ENCODE peak calls at places on chromosomes 2 and 18, in nine cellular contexts. One of them, this sample, is unnamed.

GRCh38 chr2:233105930-233106329 is 45.8 kb downstream of the INPP5D start:
- DNase-seq in CD8-positive, alpha-beta T cell: no peak
- DNase-seq in CD4-positive, alpha-beta T cell: no peak
- DNase-seq in astrocyte of the spinal cord: no peak
- DNase-seq in dorsolateral prefrontal cortex: no peak
- DNase-seq in fibroblast of mammary gland: no peak
- DNase-seq in fibroblast of pulmonary artery: no peak
- DNase-seq in left ventricle myocardium inferior: no peak
- DNase-seq in thoracic aorta: no peak
- DNase-seq in this sample: no peak

GRCh38 chr2:67032091-67032490 is 365.0 kb upstream of the ETAA1 start:
- DNase-seq in CD8-positive, alpha-beta T cell: no peak
- DNase-seq in CD4-positive, alpha-beta T cell: no peak
- DNase-seq in astrocyte of the spinal cord: no peak
- DNase-seq in dorsolateral prefrontal cortex: no peak
- DNase-seq in fibroblast of mammary gland: peak
- DNase-seq in fibroblast of pulmonary artery: peak
- DNase-seq in left ventricle myocardium inferior: no peak
- DNase-seq in thoracic aorta: no peak
- DNase-seq in this sample: peak

GRCh38 chr2:160837416-160837815 is 322.8 kb upstream of the TANK start:
- DNase-seq in CD8-positive, alpha-beta T cell: no peak
- DNase-seq in CD4-positive, alpha-beta T cell: no peak
- DNase-seq in astrocyte of the spinal cord: no peak
- DNase-seq in dorsolateral prefrontal cortex: no peak
- DNase-seq in fibroblast of mammary gland: no peak
- DNase-seq in fibroblast of pulmonary artery: peak
- DNase-seq in left ventricle myocardium inferior: no peak
- DNase-seq in thoracic aorta: no peak
- DNase-seq in this sample: peak

GRCh38 chr2:235515364-235515742 is 21.5 kb downstream of the AGAP1 start:
- DNase-seq in CD8-positive, alpha-beta T cell: no peak
- DNase-seq in CD4-positive, alpha-beta T cell: no peak
- DNase-seq in astrocyte of the spinal cord: no peak
- DNase-seq in dorsolateral prefrontal cortex: no peak
- DNase-seq in fibroblast of mammary gland: no peak
- DNase-seq in fibroblast of pulmonary artery: no peak
- DNase-seq in left ventricle myocardium inferior: no peak
- DNase-seq in thoracic aorta: no peak
- DNase-seq in this sample: no peak

GRCh38 chr2:101047075-101047766 is 45.1 kb downstream of the RPL31 start:
- DNase-seq in CD8-positive, alpha-beta T cell: no peak
- DNase-seq in CD4-positive, alpha-beta T cell: no peak
- DNase-seq in astrocyte of the spinal cord: peak
- DNase-seq in dorsolateral prefrontal cortex: no peak
- DNase-seq in fibroblast of mammary gland: peak
- DNase-seq in fibroblast of pulmonary artery: peak
- DNase-seq in left ventricle myocardium inferior: no peak
- DNase-seq in thoracic aorta: no peak
- DNase-seq in this sample: peak

GRCh38 chr2:185337033-185337432 is 401.6 kb upstream of the FSIP2 start:
- DNase-seq in CD8-positive, alpha-beta T cell: no peak
- DNase-seq in CD4-positive, alpha-beta T cell: no peak
- DNase-seq in astrocyte of the spinal cord: no peak
- DNase-seq in dorsolateral prefrontal cortex: no peak
- DNase-seq in fibroblast of mammary gland: no peak
- DNase-seq in fibroblast of pulmonary artery: no peak
- DNase-seq in left ventricle myocardium inferior: no peak
- DNase-seq in thoracic aorta: no peak
- DNase-seq in this sample: no peak

GRCh38 chr18:76657428-76657827 is 162.4 kb upstream of the ZNF516 start:
- DNase-seq in CD8-positive, alpha-beta T cell: no peak
- DNase-seq in CD4-positive, alpha-beta T cell: no peak
- DNase-seq in astrocyte of the spinal cord: no peak
- DNase-seq in dorsolateral prefrontal cortex: no peak
- DNase-seq in fibroblast of mammary gland: peak
- DNase-seq in fibroblast of pulmonary artery: no peak
- DNase-seq in left ventricle myocardium inferior: no peak
- DNase-seq in thoracic aorta: no peak
- DNase-seq in this sample: no peak

GRCh38 chr2:197668296-197668695 is 7.1 kb downstream of the RFTN2 start:
- DNase-seq in CD8-positive, alpha-beta T cell: no peak
- DNase-seq in CD4-positive, alpha-beta T cell: no peak
- DNase-seq in astrocyte of the spinal cord: no peak
- DNase-seq in dorsolateral prefrontal cortex: no peak
- DNase-seq in fibroblast of mammary gland: no peak
- DNase-seq in fibroblast of pulmonary artery: no peak
- DNase-seq in left ventricle myocardium inferior: no peak
- DNase-seq in thoracic aorta: no peak
- DNase-seq in this sample: no peak

GRCh38 chr2:168432565-168433186 is 23.4 kb upstream of the CERS6 start:
- DNase-seq in CD8-positive, alpha-beta T cell: no peak
- DNase-seq in CD4-positive, alpha-beta T cell: peak
- DNase-seq in astrocyte of the spinal cord: no peak
- DNase-seq in dorsolateral prefrontal cortex: no peak
- DNase-seq in fibroblast of mammary gland: no peak
- DNase-seq in fibroblast of pulmonary artery: no peak
- DNase-seq in left ventricle myocardium inferior: no peak
- DNase-seq in thoracic aorta: no peak
- DNase-seq in this sample: no peak

GRCh38 chr18:79496237-79496977 is 100.7 kb downstream of the NFATC1 start:
- DNase-seq in CD8-positive, alpha-beta T cell: no peak
- DNase-seq in CD4-positive, alpha-beta T cell: no peak
- DNase-seq in astrocyte of the spinal cord: no peak
- DNase-seq in dorsolateral prefrontal cortex: no peak
- DNase-seq in fibroblast of mammary gland: no peak
- DNase-seq in fibroblast of pulmonary artery: peak
- DNase-seq in left ventricle myocardium inferior: peak
- DNase-seq in thoracic aorta: no peak
- DNase-seq in this sample: no peak

GRCh38 chr2:46114981-46115380 is 182.2 kb upstream of the EPAS1 start:
- DNase-seq in CD8-positive, alpha-beta T cell: no peak
- DNase-seq in CD4-positive, alpha-beta T cell: no peak
- DNase-seq in astrocyte of the spinal cord: no peak
- DNase-seq in dorsolateral prefrontal cortex: no peak
- DNase-seq in fibroblast of mammary gland: no peak
- DNase-seq in fibroblast of pulmonary artery: peak
- DNase-seq in left ventricle myocardium inferior: no peak
- DNase-seq in thoracic aorta: no peak
- DNase-seq in this sample: no peak

GRCh38 chr2:208489687-208490086 is 83.1 kb downstream of the PTH2R start:
- DNase-seq in CD8-positive, alpha-beta T cell: no peak
- DNase-seq in CD4-positive, alpha-beta T cell: no peak
- DNase-seq in astrocyte of the spinal cord: no peak
- DNase-seq in dorsolateral prefrontal cortex: no peak
- DNase-seq in fibroblast of mammary gland: no peak
- DNase-seq in fibroblast of pulmonary artery: no peak
- DNase-seq in left ventricle myocardium inferior: no peak
- DNase-seq in thoracic aorta: no peak
- DNase-seq in this sample: no peak

GRCh38 chr2:224569654-224570053 is 15.5 kb downstream of the CUL3 start:
- DNase-seq in CD8-positive, alpha-beta T cell: no peak
- DNase-seq in CD4-positive, alpha-beta T cell: no peak
- DNase-seq in astrocyte of the spinal cord: no peak
- DNase-seq in dorsolateral prefrontal cortex: no peak
- DNase-seq in fibroblast of mammary gland: no peak
- DNase-seq in fibroblast of pulmonary artery: no peak
- DNase-seq in left ventricle myocardium inferior: no peak
- DNase-seq in thoracic aorta: no peak
- DNase-seq in this sample: no peak

GRCh38 chr2:10370390-10370789 is 67.7 kb downstream of the HPCAL1 start:
- DNase-seq in CD8-positive, alpha-beta T cell: no peak
- DNase-seq in CD4-positive, alpha-beta T cell: no peak
- DNase-seq in astrocyte of the spinal cord: no peak
- DNase-seq in dorsolateral prefrontal cortex: no peak
- DNase-seq in fibroblast of mammary gland: no peak
- DNase-seq in fibroblast of pulmonary artery: no peak
- DNase-seq in left ventricle myocardium inferior: no peak
- DNase-seq in thoracic aorta: no peak
- DNase-seq in this sample: no peak

GRCh38 chr2:142682528-142682927 is 194.9 kb upstream of the KYNU start:
- DNase-seq in CD8-positive, alpha-beta T cell: no peak
- DNase-seq in CD4-positive, alpha-beta T cell: no peak
- DNase-seq in astrocyte of the spinal cord: peak
- DNase-seq in dorsolateral prefrontal cortex: no peak
- DNase-seq in fibroblast of mammary gland: peak
- DNase-seq in fibroblast of pulmonary artery: peak
- DNase-seq in left ventricle myocardium inferior: no peak
- DNase-seq in thoracic aorta: no peak
- DNase-seq in this sample: peak
- TF ChIP-seq CTCF in CD8-positive, alpha-beta T cell: no peak
- TF ChIP-seq CTCF in CD4-positive, alpha-beta T cell: no peak
- TF ChIP-seq CTCF in astrocyte of the spinal cord: peak
- TF ChIP-seq CTCF in dorsolateral prefrontal cortex: peak
- TF ChIP-seq CTCF in fibroblast of mammary gland: no peak
- TF ChIP-seq CTCF in fibroblast of pulmonary artery: peak
- TF ChIP-seq CTCF in left ventricle myocardium inferior: no peak
- TF ChIP-seq CTCF in thoracic aorta: no peak
- TF ChIP-seq CTCF in this sample: peak

DNA sequence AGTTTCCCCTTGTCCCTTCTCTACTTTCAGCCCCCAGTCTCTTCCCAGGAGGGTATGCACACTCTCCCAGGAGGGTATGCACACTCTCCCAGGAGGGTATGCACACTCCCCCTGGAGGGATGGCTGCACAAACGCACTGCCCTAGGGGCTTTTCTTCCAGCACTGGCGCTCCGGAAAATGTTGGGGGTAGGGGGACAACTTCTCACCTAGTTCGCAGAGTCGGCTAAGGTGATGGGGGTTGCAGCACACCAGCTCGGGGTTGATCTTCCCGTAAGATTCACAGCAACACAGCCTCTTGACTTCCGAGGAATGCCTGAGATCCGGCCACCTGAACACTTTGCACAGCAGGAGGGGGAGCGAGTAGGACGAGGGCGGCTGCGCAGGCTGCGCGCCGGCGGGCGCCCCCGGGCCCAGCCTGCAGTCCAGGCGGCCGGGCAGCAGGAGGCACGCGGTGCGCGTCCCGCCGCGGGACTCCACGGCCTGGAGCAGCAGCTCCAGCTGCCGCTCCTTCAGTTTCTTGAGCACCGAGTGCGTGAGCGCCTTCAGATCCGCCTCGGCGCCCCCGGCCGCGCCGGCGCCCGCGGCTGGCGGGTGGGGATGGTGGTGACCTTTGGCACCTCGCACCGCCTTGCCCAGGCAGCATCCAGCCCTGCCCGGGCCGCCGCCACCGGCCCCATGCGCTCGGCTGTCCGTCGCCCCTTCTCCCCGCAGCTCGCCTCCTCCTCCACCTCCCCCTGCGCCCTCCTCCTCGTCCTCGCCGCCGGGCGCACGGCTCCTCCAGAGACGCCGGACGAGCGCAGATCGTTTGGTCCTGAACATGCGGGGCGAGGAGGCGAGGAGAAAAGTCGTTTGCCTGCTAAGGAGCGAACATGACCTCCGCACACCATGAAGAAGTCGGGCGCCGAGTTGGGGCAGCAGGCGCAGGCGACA is 894 bp downstream of the SMAD7 start:
- DNase-seq in CD8-positive, alpha-beta T cell: no peak
- DNase-seq in CD4-positive, alpha-beta T cell: no peak
- DNase-seq in astrocyte of the spinal cord: peak
- DNase-seq in dorsolateral prefrontal cortex: no peak
- DNase-seq in fibroblast of mammary gland: no peak
- DNase-seq in fibroblast of pulmonary artery: peak
- DNase-seq in left ventricle myocardium inferior: no peak
- DNase-seq in thoracic aorta: no peak
- DNase-seq in this sample: no peak
- TF ChIP-seq CTCF in CD8-positive, alpha-beta T cell: no peak
- TF ChIP-seq CTCF in CD4-positive, alpha-beta T cell: no peak
- TF ChIP-seq CTCF in astrocyte of the spinal cord: peak
- TF ChIP-seq CTCF in dorsolateral prefrontal cortex: no peak
- TF ChIP-seq CTCF in fibroblast of mammary gland: no peak
- TF ChIP-seq CTCF in fibroblast of pulmonary artery: no peak
- TF ChIP-seq CTCF in left ventricle myocardium inferior: peak
- TF ChIP-seq CTCF in thoracic aorta: peak
- TF ChIP-seq CTCF in this sample: peak

DNA sequence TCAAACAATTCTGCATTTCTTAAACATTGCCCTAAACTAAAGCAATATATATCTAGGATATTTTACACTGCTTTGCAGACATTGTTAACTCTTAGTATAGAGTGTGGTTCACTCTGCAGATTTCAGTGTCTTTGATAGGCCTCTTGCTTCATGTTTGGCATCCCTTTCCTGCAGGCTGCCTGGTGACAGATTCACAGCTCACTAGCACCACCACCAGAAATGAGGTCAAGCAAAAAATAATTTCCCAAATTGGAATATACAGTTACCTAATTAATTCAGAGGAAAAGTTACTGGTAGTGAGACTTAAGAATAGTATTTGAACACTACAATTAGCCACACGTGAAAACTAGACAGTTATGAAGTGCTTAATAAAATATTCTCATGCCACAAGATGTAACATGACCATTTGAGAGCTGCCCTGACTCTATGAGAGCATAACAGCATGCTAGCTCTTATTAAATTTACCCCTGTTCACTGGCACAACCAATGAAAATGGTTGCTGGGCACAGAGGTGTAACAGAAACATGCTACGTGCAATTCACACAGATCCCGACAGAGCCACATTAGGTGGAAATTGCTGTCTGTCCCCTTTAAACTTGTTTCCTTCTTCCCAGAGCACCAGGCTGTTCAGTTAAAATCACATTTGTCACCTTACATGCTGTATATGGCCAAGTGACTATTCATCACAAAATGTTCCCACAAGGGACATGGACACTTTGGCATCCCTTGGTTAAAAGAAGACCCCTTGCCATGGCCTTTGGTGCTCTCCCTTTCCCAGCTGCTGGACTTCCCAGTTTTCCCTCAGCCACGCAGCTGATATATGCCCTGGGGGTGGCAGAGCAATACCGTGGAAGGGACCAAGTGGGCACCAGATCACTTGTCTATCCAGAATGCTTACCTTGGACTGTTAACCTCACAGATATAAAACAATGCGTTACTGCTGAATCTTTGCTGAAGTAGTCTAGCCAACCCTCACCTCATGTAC is 35.7 kb downstream of the PAIP2B start:
- DNase-seq in CD8-positive, alpha-beta T cell: no peak
- DNase-seq in CD4-positive, alpha-beta T cell: no peak
- DNase-seq in astrocyte of the spinal cord: peak
- DNase-seq in dorsolateral prefrontal cortex: peak
- DNase-seq in fibroblast of mammary gland: peak
- DNase-seq in fibroblast of pulmonary artery: peak
- DNase-seq in left ventricle myocardium inferior: no peak
- DNase-seq in thoracic aorta: no peak
- DNase-seq in this sample: peak
- TF ChIP-seq CTCF in CD8-positive, alpha-beta T cell: no peak
- TF ChIP-seq CTCF in CD4-positive, alpha-beta T cell: no peak
- TF ChIP-seq CTCF in astrocyte of the spinal cord: peak
- TF ChIP-seq CTCF in dorsolateral prefrontal cortex: peak
- TF ChIP-seq CTCF in fibroblast of mammary gland: peak
- TF ChIP-seq CTCF in fibroblast of pulmonary artery: peak
- TF ChIP-seq CTCF in left ventricle myocardium inferior: peak
- TF ChIP-seq CTCF in thoracic aorta: no peak
- TF ChIP-seq CTCF in this sample: peak

GRCh38 chr18:26963292-26963691 is 97.8 kb upstream of the AQP4 start:
- DNase-seq in CD8-positive, alpha-beta T cell: no peak
- DNase-seq in CD4-positive, alpha-beta T cell: no peak
- DNase-seq in astrocyte of the spinal cord: peak
- DNase-seq in dorsolateral prefrontal cortex: no peak
- DNase-seq in fibroblast of mammary gland: no peak
- DNase-seq in fibroblast of pulmonary artery: peak
- DNase-seq in left ventricle myocardium inferior: no peak
- DNase-seq in thoracic aorta: no peak
- DNase-seq in this sample: peak
- TF ChIP-seq CTCF in CD8-positive, alpha-beta T cell: no peak
- TF ChIP-seq CTCF in CD4-positive, alpha-beta T cell: no peak
- TF ChIP-seq CTCF in astrocyte of the spinal cord: peak
- TF ChIP-seq CTCF in dorsolateral prefrontal cortex: peak
- TF ChIP-seq CTCF in fibroblast of mammary gland: no peak
- TF ChIP-seq CTCF in fibroblast of pulmonary artery: no peak
- TF ChIP-seq CTCF in left ventricle myocardium inferior: peak
- TF ChIP-seq CTCF in thoracic aorta: no peak
- TF ChIP-seq CTCF in this sample: peak

This sample was measured in fibroblast of the aortic adventitia.